ENCODE peak calls at places on chromosomes 1 and 21, in four cellular contexts. N, P, G and F are unnamed samples.

GRCh38 chr1:234617986-234618725 is 8.2 kb upstream of the IRF2BP2 start:
- DNase-seq in N (no peak), P (no peak), G (no peak), F (no peak)

GRCh38 chr1:157878059-157878458 is 36.5 kb upstream of the CD5L start:
- DNase-seq in N (peak; percentile 19), P (no peak), G (no peak), F (no peak)

GRCh38 chr1:204264805-204265204 is 51.0 kb upstream of the GOLT1A start:
- DNase-seq in N (no peak), P (no peak), G (no peak), F (no peak)

GRCh38 chr1:3602375-3602774 is 8.9 kb downstream of the MEGF6 start:
- DNase-seq in N (no peak), P (no peak), G (no peak), F (no peak)

GRCh38 chr1:26694597-26695416 is 1.0 kb upstream of the ARID1A start:
- DNase-seq in N (no peak), P (no peak), G (no peak), F (no peak)

GRCh38 chr1:192489748-192490147 is 85.8 kb upstream of the RGS1 start:
- DNase-seq in N (peak; percentile 13), P (peak; percentile 50), G (no peak), F (no peak)

GRCh38 chr1:5597991-5598823 is 394.0 kb downstream of the NPHP4 start:
- DNase-seq in N (no peak), P (no peak), G (no peak), F (no peak)

GRCh38 chr1:26097696-26098095 is 13.9 kb upstream of the PDIK1L start:
- DNase-seq in N (no peak), P (no peak), G (no peak), F (no peak)

GRCh38 chr21:36125513-36126121 is 9.3 kb upstream of the CBR3 start:
- DNase-seq in N (peak; percentile 59), P (peak; percentile 69), G (peak; percentile 41), F (no peak)

GRCh38 chr1:160863422-160864131 is 890 bp upstream of the CD244 start:
- DNase-seq in N (no peak), P (no peak), G (no peak), F (no peak)

GRCh38 chr1:7667625-7668218 is 103.4 kb upstream of the VAMP3 start:
- DNase-seq in N (peak; percentile 87), P (peak; percentile 92), G (peak; percentile 96), F (peak; percentile 16)

GRCh38 chr1:48889615-48890014 is 112.9 kb upstream of the BEND5 start:
- DNase-seq in N (no peak), P (no peak), G (no peak), F (no peak)

GRCh38 chr1:59552001-59552400 is 255.1 kb downstream of the FGGY start:
- DNase-seq in N (no peak), P (peak; percentile 52), G (no peak), F (no peak)

GRCh38 chr1:66764994-66765578 is 12.8 kb downstream of the DYNLT5 start:
- DNase-seq in N (peak; percentile 53), P (no peak), G (peak; percentile 17), F (peak; percentile 19)

GRCh38 chr1:228472655-228473054 is 14.5 kb upstream of the RNF187 start:
- DNase-seq in N (no peak), P (no peak), G (no peak), F (no peak)

GRCh38 chr1:158716335-158716734 is 4.2 kb downstream of the OR6K3 start:
- DNase-seq in N (no peak), P (no peak), G (no peak), F (no peak)

GRCh38 chr1:11067716-11068495 is 8.1 kb upstream of the SRM start:
- DNase-seq in N (no peak), P (peak; percentile 43), G (no peak), F (no peak)

GRCh38 chr1:206982216-206982615 is 12.0 kb upstream of the FCAMR start:
- DNase-seq in N (peak; percentile 72), P (peak; percentile 62), G (no peak), F (no peak)

GRCh38 chr1:155947741-155948140 is 6.3 kb downstream of the RXFP4 start:
- DNase-seq in N (no peak), P (no peak), G (no peak), F (no peak)

GRCh38 chr1:152768847-152769533 is 6.0 kb upstream of the LCE1F start:
- DNase-seq in N (no peak), P (no peak), G (no peak), F (no peak)

GRCh38 chr1:77354996-77355395 is 73.2 kb downstream of the AK5 start:
- DNase-seq in N (no peak), P (no peak), G (no peak), F (no peak)

GRCh38 chr1:25817840-25818501 is 1.8 kb upstream of the MTFR1L start:
- DNase-seq in N (peak; percentile 84), P (no peak), G (no peak), F (no peak)

GRCh38 chr1:16078925-16079656 is 5.6 kb upstream of the FAM131C start:
- DNase-seq in N (peak; percentile 84), P (peak; percentile 82), G (peak; percentile 74), F (peak; percentile 30)

GRCh38 chr1:111127923-111128643 is 11.8 kb downstream of the DRAM2 start:
- DNase-seq in N (no peak), P (no peak), G (no peak), F (peak; percentile 78)

GRCh38 chr1:20390589-20391331 is 95.2 kb downstream of the CAMK2N1 start:
- DNase-seq in N (no peak), P (no peak), G (no peak), F (no peak)

GRCh38 chr1:163774390-163774789 is 452.6 kb downstream of the NUF2 start:
- DNase-seq in N (no peak), P (no peak), G (no peak), F (no peak)
- TF ChIP-seq CTCF in N (no peak), P (no peak), G (no peak), F (no peak)

DNA sequence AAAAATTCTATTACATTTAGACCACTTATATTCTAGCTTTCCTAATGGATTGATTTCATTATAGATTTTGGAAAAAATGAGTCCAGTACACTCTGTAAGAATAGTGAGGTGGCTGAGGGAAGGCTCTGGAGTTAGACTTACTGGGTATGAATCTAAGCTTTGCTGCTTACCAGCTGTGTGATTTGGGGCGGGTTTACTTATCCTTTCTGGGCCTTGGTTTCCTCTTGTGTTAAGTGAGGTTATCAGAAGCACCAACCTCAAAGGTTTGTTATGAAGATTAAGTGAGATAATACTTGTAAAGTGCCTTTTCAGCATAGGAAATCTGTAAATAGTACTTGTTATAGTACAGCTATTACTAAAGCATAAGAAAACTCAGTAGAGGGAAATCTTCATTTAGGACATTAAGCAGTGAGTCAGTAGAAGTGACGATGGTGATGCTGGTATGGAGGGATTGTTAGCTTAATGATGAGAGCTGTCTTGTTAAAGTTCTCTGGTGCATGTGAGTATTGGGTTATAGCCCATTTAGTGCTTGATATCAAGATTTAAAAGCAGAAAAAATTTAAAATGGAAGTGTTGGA is 12.1 kb downstream of the HHAT start:
- DNase-seq in N (no peak), P (no peak), G (no peak), F (no peak)
- H3K4me3 ChIP-seq in N (no peak overlapping the region), P (no peak overlapping the region), G (no peak overlapping the region), F (no peak overlapping the region)

GRCh38 chr1:41238311-41239094 is 3.6 kb downstream of the SCMH1 start:
- DNase-seq in N (no peak), P (no peak), G (no peak), F (no peak)

GRCh38 chr1:41240806-41241747 is 1.0 kb downstream of the SCMH1 start:
- DNase-seq in N (peak; percentile 75), P (peak; percentile 76), G (peak; percentile 22), F (no peak)

GRCh38 chr1:41242645-41243171 is 602 bp upstream of the SCMH1 start:
- DNase-seq in N (peak; percentile 30), P (no peak), G (no peak), F (no peak)

GRCh38 chr1:41241748-41242644 is at the start of gene SCMH1:
- DNase-seq in N (peak; percentile 84), P (peak; percentile 64), G (peak; percentile 21), F (no peak)

DNA sequence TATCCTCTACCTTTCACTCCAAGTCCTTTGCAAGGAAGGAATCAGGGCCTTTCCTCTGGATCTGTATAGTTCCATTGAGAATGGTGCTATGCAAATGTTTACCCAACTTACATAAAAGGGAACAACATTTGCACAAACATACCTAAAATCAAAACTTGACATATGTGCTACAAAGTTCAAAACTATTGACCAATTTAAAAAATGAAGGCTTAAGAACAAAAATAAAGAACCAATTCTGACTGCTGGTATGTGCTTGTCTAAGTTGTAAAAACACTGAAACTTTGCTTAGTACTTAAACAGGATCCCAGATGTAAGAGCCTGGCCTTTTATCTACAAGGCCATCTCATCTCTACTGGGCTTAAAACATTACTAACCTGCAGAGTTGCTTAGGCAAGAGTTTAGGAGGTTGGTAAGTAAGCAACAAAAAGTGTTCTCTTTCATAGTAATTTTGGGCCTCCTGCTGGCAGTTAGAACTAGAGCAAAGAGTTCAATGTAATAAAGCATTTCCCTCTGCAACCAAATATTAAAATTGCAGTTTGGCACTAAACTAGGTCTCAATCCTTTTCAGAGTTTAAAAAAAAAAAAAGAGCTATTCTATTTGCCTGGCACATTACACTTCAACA is 2.0 kb downstream of the SCMH1 start:
- DNase-seq in N (no peak), P (no peak), G (no peak), F (no peak)
- TF ChIP-seq CTCF in N (peak; percentile 54), P (no peak), G (no peak), F (peak; percentile 12)

GRCh38 chr1:79875187-79875586 is 868.7 kb upstream of the ADGRL4 start:
- DNase-seq in N (no peak), P (no peak), G (no peak), F (no peak)

GRCh38 chr1:79874289-79874688 is 867.8 kb upstream of the ADGRL4 start:
- DNase-seq in N (no peak), P (no peak), G (no peak), F (no peak)

DNA sequence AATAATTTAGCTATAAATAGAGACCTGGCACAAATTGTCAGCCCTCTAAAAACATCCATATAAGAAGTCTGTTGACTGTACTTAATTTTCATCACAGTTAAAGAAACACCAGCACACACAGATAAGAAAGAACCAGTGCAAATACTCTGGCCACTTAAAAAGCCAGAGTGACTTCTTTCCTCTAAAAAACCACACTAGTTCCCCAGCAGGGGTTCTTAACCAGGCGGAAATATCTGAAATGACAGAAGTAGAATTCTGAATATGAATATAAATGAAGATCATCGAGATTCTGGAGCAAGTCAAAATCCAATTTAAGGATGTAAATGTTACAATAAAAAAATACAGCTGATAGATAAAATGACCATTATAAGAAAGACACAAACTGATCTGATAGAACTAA is 870.6 kb upstream of the ADGRL4 start:
- DNase-seq in N (no peak), P (no peak), G (no peak), F (no peak)
- H3K4me3 ChIP-seq in N (no peak overlapping the region), P (no peak overlapping the region), G (no peak overlapping the region), F (no peak overlapping the region)

GRCh38 chr1:219876798-219877209 is 51.6 kb downstream of the SLC30A10 start:
- DNase-seq in N (no peak), P (no peak), G (no peak), F (no peak)
- TF ChIP-seq CTCF in N (peak; percentile 20), P (no peak), G (no peak), F (no peak)

GRCh38 chr1:38989979-38990378 is 1.1 kb upstream of the AKIRIN1 start:
- DNase-seq in N (no peak), P (no peak), G (no peak), F (no peak)
- H3K4me3 ChIP-seq in N (peak overlapping the region; percentile 98), P (no peak overlapping the region), G (no peak overlapping the region), F (no peak overlapping the region)

DNA sequence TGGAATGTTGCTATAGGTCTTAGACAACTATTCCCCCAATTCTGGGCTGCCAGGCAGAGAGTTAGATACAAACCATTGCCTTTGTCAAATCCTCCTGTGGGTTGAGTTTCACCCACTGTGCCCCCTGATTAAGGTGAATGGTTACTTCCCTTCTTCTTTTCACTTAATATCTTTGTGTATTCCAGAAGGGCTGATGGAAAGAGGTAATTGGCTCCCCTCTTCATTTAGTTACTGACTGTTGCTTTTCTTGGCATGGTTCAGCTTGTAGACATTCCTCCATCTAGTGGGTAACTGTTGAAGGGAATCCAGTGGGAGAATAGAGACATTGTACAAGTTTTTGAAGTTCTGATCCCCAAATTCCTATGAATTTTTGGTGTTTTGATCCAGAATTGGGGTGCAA is 43.8 kb upstream of the MACF1 start:
- DNase-seq in N (no peak), P (no peak), G (no peak), F (no peak)
- TF ChIP-seq CTCF in N (peak; percentile 17), P (peak; percentile 8), G (no peak), F (no peak)